ENCODE peak calls at places on chromosomes 13 and 19, in six cellular contexts. U is PC-9; K is stimulated activated CD4-positive, alpha-beta T cell treated with anti-CD3 and anti-CD28 coated beads, Interleukin-12 subunit alpha, Interleukin-12 subunit beta, amount 100 ng/mL, for 48 hours; I is tibial artery; F is left colon; J is AG04450. L is an unnamed sample.

GRCh38 chr13:99965329-99966000 is 6.1 kb downstream of the ZIC5 start:
- DNase-seq in U (no peak), J (no peak), F (no peak), I (no peak), K (no peak), L (no peak)

GRCh38 chr13:74325106-74325505 is 190.9 kb upstream of the KLF12 start:
- DNase-seq in U (no peak), I (no peak), F (no peak), K (no peak), J (peak; percentile 67), L (no peak)

GRCh38 chr19:49147923-49148682 is 7.1 kb downstream of the HRC start:
- DNase-seq in F (no peak), U (no peak), K (no peak), J (no peak), I (no peak), L (no peak)

GRCh38 chr19:57934820-57935665 is at the start of gene ZNF418:
- DNase-seq in F (peak; percentile 44), J (peak; percentile 43), I (peak; percentile 29), U (peak; percentile 49), K (no peak), L (no peak)

GRCh38 chr13:46712524-46712923 is 84.4 kb downstream of the ESD start:
- DNase-seq in I (no peak), K (no peak), J (no peak), F (no peak), U (no peak), L (no peak)

GRCh38 chr19:10132848-10133350 is 13.2 kb upstream of the EIF3G start:
- DNase-seq in J (no peak), K (no peak), I (no peak), F (no peak), U (no peak), L (no peak)

GRCh38 chr13:41299316-41300094 is 11.6 kb upstream of the NAA16 start:
- DNase-seq in I (no peak), F (no peak), U (no peak), J (no peak), K (no peak), L (no peak)

GRCh38 chr19:10227215-10227971 is 3.7 kb downstream of the S1PR2 start:
- DNase-seq in U (no peak), K (no peak), J (no peak), F (no peak), I (peak; percentile 43), L (peak; percentile 75)

GRCh38 chr13:98318263-98318878 is 141.3 kb upstream of the RNF113B start:
- DNase-seq in J (no peak), K (no peak), U (no peak), I (no peak), F (no peak), L (no peak)

GRCh38 chr13:26067601-26068000 is 15.8 kb upstream of the SHISA2 start:
- DNase-seq in J (no peak), K (no peak), F (no peak), I (no peak), U (no peak), L (no peak)

GRCh38 chr13:43285891-43286602 is 262.7 kb downstream of the DNAJC15 start:
- DNase-seq in K (no peak), F (no peak), I (peak; percentile 26), U (no peak), J (no peak), L (no peak)

GRCh38 chr19:58009301-58009665 is 6.7 kb upstream of the ZNF606 start:
- DNase-seq in I (no peak), U (no peak), K (no peak), J (no peak), F (no peak), L (no peak)

GRCh38 chr13:60448907-60449510 is 52.0 kb downstream of the TDRD3 start:
- DNase-seq in I (no peak), K (peak; percentile 40), J (peak; percentile 15), F (no peak), U (peak; percentile 3), L (no peak)

GRCh38 chr13:41766439-41766838 is 194.5 kb downstream of the VWA8 start:
- DNase-seq in F (no peak), I (no peak), K (no peak), U (no peak), J (no peak), L (no peak)

GRCh38 chr19:15050639-15051038 is 1.4 kb downstream of the CASP14 start:
- DNase-seq in U (no peak), K (no peak), J (no peak), I (no peak), F (no peak), L (no peak)

GRCh38 chr19:35879770-35880317 is 11.5 kb downstream of the APLP1 start:
- DNase-seq in K (peak; percentile 82), U (peak; percentile 87), J (peak; percentile 63), F (peak; percentile 86), I (peak; percentile 85), L (peak; percentile 85)

GRCh38 chr13:109971006-109971744 is 184.8 kb upstream of the IRS2 start:
- DNase-seq in U (no peak), J (no peak), F (no peak), K (no peak), I (no peak), L (no peak)

GRCh38 chr13:62293081-62293480 is 877.4 kb upstream of the PCDH20 start:
- DNase-seq in F (no peak), J (no peak), I (no peak), K (no peak), U (no peak), L (no peak)

GRCh38 chr19:36257512-36257876 is 42.6 kb downstream of the ZNF146 start:
- DNase-seq in K (no peak), J (no peak), I (no peak), F (no peak), U (no peak), L (no peak)

GRCh38 chr19:7515471-7516226 is at the start of gene ZNF358:
- DNase-seq in J (no peak), U (peak; percentile 77), F (peak; percentile 78), K (no peak), I (peak; percentile 69), L (peak; percentile 82)

GRCh38 chr13:25973085-25973484 is 78.7 kb downstream of the SHISA2 start:
- DNase-seq in F (no peak), I (no peak), K (no peak), J (no peak), U (no peak), L (no peak)

GRCh38 chr13:60335531-60335930 is 61.5 kb upstream of the TDRD3 start:
- DNase-seq in U (no peak), F (no peak), K (no peak), I (no peak), J (no peak), L (no peak)

GRCh38 chr19:10654610-10655456 is 687 bp downstream of the ILF3 start:
- DNase-seq in K (peak; percentile 39), U (peak; percentile 36), F (peak; percentile 63), J (no peak), I (peak; percentile 40), L (peak; percentile 83)

GRCh38 chr13:108915634-108916497 is 286.5 kb downstream of the MYO16 start:
- DNase-seq in U (peak; percentile 81), J (peak; percentile 65), I (peak; percentile 90), F (peak; percentile 84), K (peak; percentile 84), L (peak; percentile 91)

GRCh38 chr13:27522847-27523246 is 72.5 kb upstream of the MTIF3 start:
- DNase-seq in I (no peak), K (no peak), J (no peak), U (no peak), F (no peak), L (no peak)

GRCh38 chr19:2083174-2083854 is 12.8 kb downstream of the MOB3A start:
- DNase-seq in J (no peak), F (no peak), K (no peak), U (no peak), I (no peak), L (no peak)

GRCh38 chr19:12064266-12065099 is at the start of gene ZNF844:
- DNase-seq in K (peak; percentile 62), I (peak; percentile 99), F (peak; percentile 98), U (peak; percentile 95), J (peak; percentile 57), L (peak; percentile 97)

GRCh38 chr19:31553844-31554215 is 204.6 kb upstream of the TSHZ3 start:
- DNase-seq in J (no peak), I (no peak), U (no peak), F (no peak), K (no peak), L (no peak)

GRCh38 chr13:63209330-63210017 is 1793.8 kb upstream of the PCDH20 start:
- DNase-seq in F (no peak), J (no peak), K (no peak), U (no peak), I (no peak), L (no peak)

GRCh38 chr13:99972190-99972731 is 694 bp upstream of the ZIC5 start:
- DNase-seq in J (no peak), U (no peak), K (no peak), I (no peak), F (no peak), L (no peak)

GRCh38 chr19:18613589-18614234 is 1.0 kb downstream of the TMEM59L start:
- DNase-seq in I (no peak), F (no peak), J (no peak), K (no peak), U (no peak), L (no peak)

GRCh38 chr19:279656-280055 is 11.5 kb downstream of the PLPP2 start:
- DNase-seq in F (no peak), U (no peak), I (no peak), K (no peak), J (no peak), L (no peak)

GRCh38 chr13:36872621-36873020 is 47.4 kb downstream of the SMAD9 start:
- DNase-seq in K (no peak), I (no peak), J (no peak), F (peak; percentile 47), U (no peak), L (no peak)

GRCh38 chr13:72565893-72566292 is 161.5 kb downstream of the MZT1 start:
- DNase-seq in I (no peak), U (no peak), K (no peak), J (no peak), F (no peak), L (no peak)

GRCh38 chr19:48543121-48543710 is 8.8 kb upstream of the SULT2B1 start:
- DNase-seq in I (no peak), J (no peak), K (no peak), U (peak; percentile 96), F (no peak), L (no peak)

GRCh38 chr13:87661471-87661870 is 9.7 kb upstream of the SLITRK5 start:
- DNase-seq in K (no peak), U (no peak), J (no peak), F (no peak), I (no peak), L (no peak)

L was measured in coronary artery.